ENCODE peak calls at places on chromosomes 11 and 22, in ten cellular contexts. Z, W, R, F, G, U, E, K, B and D are unnamed samples.

GRCh38 chr11:91265946-91266345 is 958.7 kb upstream of the FAT3 start:
- DNase-seq in K (no peak), W (no peak), U (no peak), Z (no peak), R (no peak), G (no peak), F (no peak), B (no peak), E (no peak), D (no peak)

GRCh38 chr22:25139062-25139461 is 60.6 kb upstream of the CRYBB3 start:
- DNase-seq in K (no peak), G (no peak), Z (peak), E (no peak), U (no peak), B (no peak), R (no peak), W (no peak), F (no peak), D (no peak)

GRCh38 chr22:30250713-30251267 is 4.2 kb upstream of the LIF start:
- DNase-seq in K (no peak), Z (no peak), G (no peak), U (no peak), E (peak), F (no peak), B (no peak), R (no peak), W (peak), D (no peak)

GRCh38 chr22:21780259-21780658 is 44.7 kb upstream of the YPEL1 start:
- DNase-seq in B (no peak), G (no peak), R (no peak), F (no peak), Z (no peak), W (no peak), U (no peak), K (no peak), E (no peak), D (no peak)

GRCh38 chr22:35425971-35426800 is 26.2 kb downstream of the MCM5 start:
- DNase-seq in W (peak), Z (no peak), B (no peak), U (no peak), K (no peak), G (no peak), R (no peak), E (peak), F (no peak), D (no peak)

GRCh38 chr11:46180741-46181140 is 59.5 kb upstream of the PHF21A start:
- DNase-seq in Z (no peak), U (no peak), K (no peak), E (no peak), G (no peak), W (peak), B (no peak), F (no peak), R (no peak), D (no peak)

GRCh38 chr22:25048659-25049657 is 96.4 kb downstream of the KIAA1671 start:
- DNase-seq in K (peak), G (peak), E (peak), U (peak), W (peak), F (no peak), R (peak), Z (peak), B (peak), D (peak)

GRCh38 chr11:37948258-37948657 is 1350.2 kb upstream of the RAG2 start:
- DNase-seq in E (no peak), R (no peak), W (no peak), U (no peak), Z (no peak), K (no peak), B (no peak), G (no peak), F (no peak), D (no peak)

GRCh38 chr11:133107753-133108152 is 424.5 kb downstream of the OPCML start:
- DNase-seq in R (no peak), B (no peak), E (no peak), G (peak), F (no peak), U (no peak), W (no peak), K (no peak), Z (no peak), D (no peak)

GRCh38 chr11:64235427-64236161 is 1.2 kb downstream of the VEGFB start:
- DNase-seq in R (peak), F (no peak), K (no peak), G (no peak), E (no peak), Z (no peak), U (no peak), B (no peak), W (no peak), D (no peak)

GRCh38 chr11:9565822-9566560 is 7.5 kb upstream of the WEE1 start:
- DNase-seq in Z (no peak), R (no peak), K (peak), B (peak), E (peak), W (peak), F (no peak), G (peak), U (peak), D (peak)

GRCh38 chr11:2590131-2590950 is 109.5 kb downstream of the KCNQ1OT1 start:
- DNase-seq in F (peak), K (no peak), E (no peak), G (peak), Z (no peak), B (no peak), W (no peak), R (peak), U (no peak), D (no peak)

GRCh38 chr11:2838091-2838490 is 47.5 kb downstream of the CDKN1C start:
- DNase-seq in R (no peak), B (no peak), G (no peak), K (no peak), U (no peak), W (no peak), E (no peak), Z (no peak), F (no peak), D (no peak)

GRCh38 chr11:110472858-110473257 is 43.1 kb downstream of the FDX1 start:
- DNase-seq in U (no peak), F (no peak), G (no peak), R (no peak), Z (no peak), K (no peak), B (no peak), E (no peak), W (peak), D (no peak)

GRCh38 chr11:2316169-2316962 is 14.6 kb downstream of the TSPAN32 start:
- DNase-seq in R (peak), E (no peak), Z (no peak), B (no peak), G (no peak), U (no peak), K (no peak), F (peak), W (no peak), D (no peak)

GRCh38 chr11:102410382-102410784 is 42.2 kb downstream of the TMEM123 start:
- DNase-seq in W (peak), B (no peak), F (no peak), U (no peak), E (no peak), K (no peak), R (no peak), G (no peak), Z (no peak), D (no peak)

GRCh38 chr22:46791201-46791731 is 28.8 kb downstream of the TBC1D22A start:
- DNase-seq in B (no peak), U (no peak), G (peak), F (no peak), Z (no peak), W (peak), E (no peak), R (peak), K (peak), D (no peak)

GRCh38 chr11:62953811-62954210 is 31.0 kb downstream of the SLC22A6 start:
- DNase-seq in R (no peak), B (no peak), G (no peak), U (no peak), Z (no peak), K (no peak), W (no peak), E (no peak), F (peak), D (no peak)

GRCh38 chr11:31819533-31820437 is 8.7 kb upstream of the PAX6 start:
- DNase-seq in U (no peak), B (no peak), F (no peak), Z (no peak), E (no peak), G (no peak), K (no peak), R (no peak), W (no peak), D (no peak)

GRCh38 chr11:31826530-31827438 is 15.7 kb upstream of the PAX6 start:
- DNase-seq in E (no peak), R (no peak), U (no peak), G (no peak), B (no peak), Z (no peak), F (no peak), W (no peak), K (no peak), D (no peak)

GRCh38 chr11:122556605-122557004 is 98.9 kb upstream of the UBASH3B start:
- DNase-seq in R (no peak), B (no peak), W (peak), G (peak), E (no peak), Z (no peak), K (no peak), F (no peak), U (no peak), D (no peak)

GRCh38 chr11:45924927-45925326 is 2.5 kb downstream of the LARGE2 start:
- DNase-seq in E (no peak), B (no peak), Z (no peak), F (no peak), R (no peak), K (no peak), W (no peak), G (no peak), U (no peak), D (no peak)

GRCh38 chr11:130426223-130427048 is 2.0 kb downstream of the ADAMTS8 start:
- DNase-seq in E (no peak), G (peak), W (no peak), B (no peak), R (no peak), K (no peak), U (no peak), F (no peak), Z (no peak), D (no peak)